ENCODE peak calls at places on chromosome 2, in four cellular contexts. One of them, this sample, is unnamed.

GRCh38 chr2:222477962-222478608 is 53.7 kb downstream of the SGPP2 start:
- DNase-seq in effector memory CD4-positive, alpha-beta T cell: no peak
- DNase-seq in endothelial cell of umbilical vein: no peak
- DNase-seq in body of pancreas: no peak
- DNase-seq in this sample: no peak

GRCh38 chr2:61410185-61410584 is 60.7 kb downstream of the USP34 start:
- DNase-seq in effector memory CD4-positive, alpha-beta T cell: no peak
- DNase-seq in endothelial cell of umbilical vein: no peak
- DNase-seq in body of pancreas: no peak
- DNase-seq in this sample: no peak

GRCh38 chr2:201930831-201931230 is 102.8 kb upstream of the FZD7 start:
- DNase-seq in effector memory CD4-positive, alpha-beta T cell: no peak
- DNase-seq in endothelial cell of umbilical vein: no peak
- DNase-seq in body of pancreas: no peak
- DNase-seq in this sample: no peak

GRCh38 chr2:232520489-232520888 is 301 bp downstream of the PRSS56 start:
- DNase-seq in effector memory CD4-positive, alpha-beta T cell: no peak
- DNase-seq in endothelial cell of umbilical vein: no peak
- DNase-seq in body of pancreas: no peak
- DNase-seq in this sample: no peak

GRCh38 chr2:182360012-182360662 is 66.7 kb downstream of the PDE1A start:
- DNase-seq in effector memory CD4-positive, alpha-beta T cell: no peak
- DNase-seq in endothelial cell of umbilical vein: no peak
- DNase-seq in body of pancreas: peak; percentile 71
- DNase-seq in this sample: peak; percentile 45

GRCh38 chr2:205683991-205684390 is 1.7 kb downstream of the NRP2 start:
- DNase-seq in effector memory CD4-positive, alpha-beta T cell: no peak
- DNase-seq in endothelial cell of umbilical vein: no peak
- DNase-seq in body of pancreas: no peak
- DNase-seq in this sample: no peak

GRCh38 chr2:159939946-159940345 is 122.5 kb downstream of the PLA2R1 start:
- DNase-seq in effector memory CD4-positive, alpha-beta T cell: no peak
- DNase-seq in endothelial cell of umbilical vein: peak; percentile 59
- DNase-seq in body of pancreas: no peak
- DNase-seq in this sample: peak; percentile 62

GRCh38 chr2:174036825-174037224 is 71.7 kb upstream of the SP3 start:
- DNase-seq in effector memory CD4-positive, alpha-beta T cell: no peak
- DNase-seq in endothelial cell of umbilical vein: no peak
- DNase-seq in body of pancreas: no peak
- DNase-seq in this sample: no peak

GRCh38 chr2:221049950-221050349 is 522.2 kb downstream of the EPHA4 start:
- DNase-seq in effector memory CD4-positive, alpha-beta T cell: no peak
- DNase-seq in endothelial cell of umbilical vein: no peak
- DNase-seq in body of pancreas: no peak
- DNase-seq in this sample: no peak

GRCh38 chr2:192480984-192481383 is 286.3 kb upstream of the TMEFF2 start:
- DNase-seq in effector memory CD4-positive, alpha-beta T cell: no peak
- DNase-seq in endothelial cell of umbilical vein: no peak
- DNase-seq in body of pancreas: no peak
- DNase-seq in this sample: no peak

GRCh38 chr2:288002-288742 is at the start of gene ALKAL2:
- DNase-seq in effector memory CD4-positive, alpha-beta T cell: no peak
- DNase-seq in endothelial cell of umbilical vein: no peak
- DNase-seq in body of pancreas: peak; percentile 50
- DNase-seq in this sample: peak; percentile 51

GRCh38 chr2:224947566-224947965 is 94.7 kb downstream of the DOCK10 start:
- DNase-seq in effector memory CD4-positive, alpha-beta T cell: no peak
- DNase-seq in endothelial cell of umbilical vein: peak; percentile 70
- DNase-seq in body of pancreas: no peak
- DNase-seq in this sample: no peak

GRCh38 chr2:54656863-54657262 is 66.6 kb upstream of the EML6 start:
- DNase-seq in effector memory CD4-positive, alpha-beta T cell: no peak
- DNase-seq in endothelial cell of umbilical vein: no peak
- DNase-seq in body of pancreas: no peak
- DNase-seq in this sample: no peak

GRCh38 chr2:200968735-200969134 is 5.3 kb upstream of the ORC2 start:
- DNase-seq in effector memory CD4-positive, alpha-beta T cell: no peak
- DNase-seq in endothelial cell of umbilical vein: no peak
- DNase-seq in body of pancreas: no peak
- DNase-seq in this sample: no peak

GRCh38 chr2:5290911-5291546 is 401.2 kb upstream of the SOX11 start:
- DNase-seq in effector memory CD4-positive, alpha-beta T cell: no peak
- DNase-seq in endothelial cell of umbilical vein: no peak
- DNase-seq in body of pancreas: no peak
- DNase-seq in this sample: peak; percentile 1

GRCh38 chr2:238797537-238797936 is 50.3 kb upstream of the TWIST2 start:
- DNase-seq in effector memory CD4-positive, alpha-beta T cell: no peak
- DNase-seq in endothelial cell of umbilical vein: no peak
- DNase-seq in body of pancreas: no peak
- DNase-seq in this sample: no peak

GRCh38 chr2:1377473-1377872 is 35.8 kb upstream of the TPO start:
- DNase-seq in effector memory CD4-positive, alpha-beta T cell: no peak
- DNase-seq in endothelial cell of umbilical vein: no peak
- DNase-seq in body of pancreas: no peak
- DNase-seq in this sample: no peak

GRCh38 chr2:199329466-199329865 is 128.3 kb downstream of the SATB2 start:
- DNase-seq in effector memory CD4-positive, alpha-beta T cell: no peak
- DNase-seq in endothelial cell of umbilical vein: no peak
- DNase-seq in body of pancreas: no peak
- DNase-seq in this sample: no peak

GRCh38 chr2:96484096-96484495 is 21.1 kb downstream of the NEURL3 start:
- DNase-seq in effector memory CD4-positive, alpha-beta T cell: no peak
- DNase-seq in endothelial cell of umbilical vein: no peak
- DNase-seq in body of pancreas: no peak
- DNase-seq in this sample: no peak

GRCh38 chr2:180394305-180394704 is 387.2 kb upstream of the CWC22 start:
- DNase-seq in effector memory CD4-positive, alpha-beta T cell: no peak
- DNase-seq in endothelial cell of umbilical vein: no peak
- DNase-seq in body of pancreas: no peak
- DNase-seq in this sample: no peak

GRCh38 chr2:176552456-176553135 is 283.4 kb downstream of the MTX2 start:
- DNase-seq in effector memory CD4-positive, alpha-beta T cell: no peak
- DNase-seq in endothelial cell of umbilical vein: peak; percentile 27
- DNase-seq in body of pancreas: no peak
- DNase-seq in this sample: peak; percentile 42

GRCh38 chr2:235868224-235868623 is 300.0 kb downstream of the GBX2 start:
- DNase-seq in effector memory CD4-positive, alpha-beta T cell: no peak
- DNase-seq in endothelial cell of umbilical vein: no peak
- DNase-seq in body of pancreas: no peak
- DNase-seq in this sample: no peak

GRCh38 chr2:145022671-145023330 is 502.9 kb upstream of the ZEB2 start:
- DNase-seq in effector memory CD4-positive, alpha-beta T cell: no peak
- DNase-seq in endothelial cell of umbilical vein: no peak
- DNase-seq in body of pancreas: no peak
- DNase-seq in this sample: peak; percentile 87

GRCh38 chr2:239319261-239319661 is 81.6 kb downstream of the HDAC4 start:
- DNase-seq in effector memory CD4-positive, alpha-beta T cell: no peak
- DNase-seq in endothelial cell of umbilical vein: peak; percentile 78
- DNase-seq in body of pancreas: peak; percentile 61
- DNase-seq in this sample: no peak

GRCh38 chr2:8993902-8994278 is 9.6 kb downstream of the MBOAT2 start:
- DNase-seq in effector memory CD4-positive, alpha-beta T cell: no peak
- DNase-seq in endothelial cell of umbilical vein: no peak
- DNase-seq in body of pancreas: no peak
- DNase-seq in this sample: no peak

GRCh38 chr2:11527001-11527400 is 6.8 kb upstream of the GREB1 start:
- DNase-seq in effector memory CD4-positive, alpha-beta T cell: no peak
- DNase-seq in endothelial cell of umbilical vein: no peak
- DNase-seq in body of pancreas: no peak
- DNase-seq in this sample: no peak

GRCh38 chr2:38215993-38216392 is 140.0 kb upstream of the CYP1B1 start:
- DNase-seq in effector memory CD4-positive, alpha-beta T cell: no peak
- DNase-seq in endothelial cell of umbilical vein: no peak
- DNase-seq in body of pancreas: no peak
- DNase-seq in this sample: peak; percentile 71

GRCh38 chr2:238696323-238696722 is 151.6 kb upstream of the TWIST2 start:
- DNase-seq in effector memory CD4-positive, alpha-beta T cell: no peak
- DNase-seq in endothelial cell of umbilical vein: no peak
- DNase-seq in body of pancreas: no peak
- DNase-seq in this sample: no peak

GRCh38 chr2:172455121-172455515 is 27.7 kb downstream of the ITGA6 start:
- DNase-seq in effector memory CD4-positive, alpha-beta T cell: no peak
- DNase-seq in endothelial cell of umbilical vein: no peak
- DNase-seq in body of pancreas: peak; percentile 52
- DNase-seq in this sample: no peak

GRCh38 chr2:30733829-30734520 is 73.3 kb downstream of the CAPN13 start:
- DNase-seq in effector memory CD4-positive, alpha-beta T cell: no peak
- DNase-seq in endothelial cell of umbilical vein: no peak
- DNase-seq in body of pancreas: no peak
- DNase-seq in this sample: no peak

GRCh38 chr2:12119841-12120240 is 373.4 kb downstream of the LPIN1 start:
- DNase-seq in effector memory CD4-positive, alpha-beta T cell: no peak
- DNase-seq in endothelial cell of umbilical vein: no peak
- DNase-seq in body of pancreas: no peak
- DNase-seq in this sample: peak; percentile 21

GRCh38 chr2:42117923-42118758 is 51.0 kb upstream of the EML4 start:
- DNase-seq in effector memory CD4-positive, alpha-beta T cell: no peak
- DNase-seq in endothelial cell of umbilical vein: peak; percentile 57
- DNase-seq in body of pancreas: no peak
- DNase-seq in this sample: peak; percentile 67

DNA sequence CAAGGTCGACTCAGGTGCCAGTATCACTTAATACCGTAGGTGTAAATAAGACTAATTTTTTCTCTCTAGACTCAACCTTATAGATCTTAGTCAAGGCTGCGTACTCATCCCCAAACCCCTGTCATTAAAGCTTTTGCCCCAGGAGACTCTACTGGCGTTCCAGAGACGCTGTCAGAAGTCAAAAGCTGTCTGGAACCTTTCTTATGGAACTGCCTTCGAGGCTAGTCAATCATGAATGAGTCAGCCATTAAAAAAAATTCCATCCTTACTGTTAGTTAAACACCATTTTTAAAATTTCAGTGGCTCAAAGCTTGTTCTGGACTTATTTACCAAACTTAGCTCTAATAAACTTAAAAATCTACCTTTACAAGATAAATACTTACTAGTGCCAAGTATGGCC is 52.2 kb downstream of the SPRED2 start:
- DNase-seq in effector memory CD4-positive, alpha-beta T cell: no peak
- DNase-seq in endothelial cell of umbilical vein: no peak
- DNase-seq in body of pancreas: no peak
- DNase-seq in this sample: no peak
- H3K4me1 ChIP-seq in effector memory CD4-positive, alpha-beta T cell: peaks cover 17% of the 10 kb centered on the region
- H3K4me1 ChIP-seq in endothelial cell of umbilical vein: peaks cover 28% of the 10 kb centered on the region
- H3K4me1 ChIP-seq in body of pancreas: peaks cover 42% of the 10 kb centered on the region
- H3K4me1 ChIP-seq in this sample: peaks cover 52% of the 10 kb centered on the region

DNA sequence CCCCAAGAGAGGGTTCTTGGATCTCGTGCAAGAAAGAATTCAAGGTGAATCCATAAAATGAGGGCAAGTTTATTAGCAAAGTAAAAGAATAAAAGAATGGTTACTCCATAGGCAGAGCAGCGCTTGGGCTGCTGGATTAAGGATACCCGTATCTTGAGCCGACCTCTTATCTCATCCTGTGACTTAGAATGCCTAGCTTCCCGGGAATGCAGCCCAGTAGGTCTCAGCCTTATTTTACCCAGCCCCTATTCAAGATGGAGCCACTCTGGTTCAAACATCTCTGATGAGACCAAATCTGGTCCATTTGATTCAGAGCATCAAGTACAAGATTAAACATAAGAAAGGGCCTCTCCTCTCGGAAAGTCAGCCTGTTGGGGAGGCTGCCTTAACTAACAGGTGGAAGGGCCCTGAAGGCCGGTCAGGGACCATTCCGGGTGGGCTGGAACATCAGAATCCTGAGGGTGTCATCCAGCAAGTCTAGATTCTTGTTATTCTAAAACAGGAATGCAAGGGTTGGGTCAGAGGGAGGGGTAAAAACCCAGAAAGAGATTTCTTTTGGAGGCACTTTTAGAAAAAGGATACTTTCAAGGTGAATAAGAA is 5.8 kb downstream of the PSD4 start:
- DNase-seq in effector memory CD4-positive, alpha-beta T cell: no peak
- DNase-seq in endothelial cell of umbilical vein: no peak
- DNase-seq in body of pancreas: no peak
- DNase-seq in this sample: no peak
- H3K4me1 ChIP-seq in effector memory CD4-positive, alpha-beta T cell: peaks cover 85% of the 10 kb centered on the region
- H3K4me1 ChIP-seq in endothelial cell of umbilical vein: no peaks in the 10 kb centered on the region
- H3K4me1 ChIP-seq in body of pancreas: peaks cover 30% of the 10 kb centered on the region
- H3K4me1 ChIP-seq in this sample: no peaks in the 10 kb centered on the region

DNA sequence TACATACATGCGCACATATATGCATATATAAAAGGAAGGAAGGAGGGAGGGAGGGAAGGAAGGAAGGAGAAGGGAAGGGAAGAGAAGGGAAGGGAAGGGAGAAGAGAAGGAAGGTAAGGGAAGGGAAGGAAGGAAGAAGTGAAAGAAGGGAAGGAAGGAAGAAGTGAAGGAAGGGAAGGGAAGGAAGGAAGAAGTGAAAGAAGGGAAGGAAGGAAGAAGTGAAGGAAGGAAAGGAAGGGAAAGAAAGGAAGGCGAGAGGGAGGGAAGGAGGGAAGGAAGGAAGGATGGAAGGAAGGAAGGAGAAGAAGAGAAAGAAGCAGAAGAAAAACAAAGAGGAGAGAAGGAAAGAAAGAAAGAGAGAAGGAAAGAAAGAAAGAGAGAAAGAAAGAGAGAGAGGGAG is 16.9 kb downstream of the COL6A3 start:
- DNase-seq in effector memory CD4-positive, alpha-beta T cell: no peak
- DNase-seq in endothelial cell of umbilical vein: no peak
- DNase-seq in body of pancreas: no peak
- DNase-seq in this sample: no peak
- H3K4me1 ChIP-seq in effector memory CD4-positive, alpha-beta T cell: no peaks in the 10 kb centered on the region
- H3K4me1 ChIP-seq in endothelial cell of umbilical vein: no peaks in the 10 kb centered on the region
- H3K4me1 ChIP-seq in body of pancreas: no peaks in the 10 kb centered on the region
- H3K4me1 ChIP-seq in this sample: peaks cover 71% of the 10 kb centered on the region

GRCh38 chr2:75559633-75560021 is 1.1 kb downstream of the EVA1A start:
- DNase-seq in effector memory CD4-positive, alpha-beta T cell: no peak
- DNase-seq in endothelial cell of umbilical vein: no peak
- DNase-seq in body of pancreas: no peak
- DNase-seq in this sample: no peak
- H3K4me1 ChIP-seq in effector memory CD4-positive, alpha-beta T cell: peaks cover 6% of the 10 kb centered on the region
- H3K4me1 ChIP-seq in endothelial cell of umbilical vein: peaks cover 35% of the 10 kb centered on the region
- H3K4me1 ChIP-seq in body of pancreas: peaks cover 56% of the 10 kb centered on the region
- H3K4me1 ChIP-seq in this sample: peaks cover 17% of the 10 kb centered on the region

GRCh38 chr2:190465060-190465459 is 56.9 kb downstream of the MFSD6 start:
- DNase-seq in effector memory CD4-positive, alpha-beta T cell: no peak
- DNase-seq in endothelial cell of umbilical vein: no peak
- DNase-seq in body of pancreas: no peak
- DNase-seq in this sample: no peak
- H3K4me1 ChIP-seq in effector memory CD4-positive, alpha-beta T cell: no peaks in the 10 kb centered on the region
- H3K4me1 ChIP-seq in endothelial cell of umbilical vein: peaks cover 9% of the 10 kb centered on the region
- H3K4me1 ChIP-seq in body of pancreas: peaks cover 24% of the 10 kb centered on the region
- H3K4me1 ChIP-seq in this sample: peaks cover 24% of the 10 kb centered on the region

GRCh38 chr2:26979761-26980160 is 9.3 kb downstream of the MAPRE3 start:
- DNase-seq in effector memory CD4-positive, alpha-beta T cell: no peak
- DNase-seq in endothelial cell of umbilical vein: no peak
- DNase-seq in body of pancreas: no peak
- DNase-seq in this sample: no peak
- H3K4me1 ChIP-seq in effector memory CD4-positive, alpha-beta T cell: no peaks in the 10 kb centered on the region
- H3K4me1 ChIP-seq in endothelial cell of umbilical vein: no peaks in the 10 kb centered on the region
- H3K4me1 ChIP-seq in body of pancreas: peaks cover 30% of the 10 kb centered on the region
- H3K4me1 ChIP-seq in this sample: peaks cover 51% of the 10 kb centered on the region